ENCODE peak calls at places on chromosomes 4 and X, in nine cellular contexts. U, B, O, L, P, Z, V, N and W are unnamed samples.

GRCh38 chr4:100984901-100985300 is 362.4 kb downstream of the PPP3CA start:
- DNase-seq in U (no peak), B (no peak), O (no peak), L (no peak), P (no peak), Z (no peak), V (peak), N (no peak), W (peak)

GRCh38 chr4:26729547-26729946 is 131.1 kb upstream of the STIM2 start:
- DNase-seq in U (no peak), B (no peak), O (no peak), L (no peak), P (no peak), Z (no peak), V (no peak), N (no peak), W (no peak)

GRCh38 chr4:2936773-2937145 is 26.4 kb downstream of the NOP14 start:
- DNase-seq in U (peak), B (no peak), O (peak), L (peak), P (peak), Z (peak), V (peak), N (peak), W (no peak)

GRCh38 chr4:88725986-88726385 is 28.4 kb upstream of the NAP1L5 start:
- DNase-seq in U (no peak), B (no peak), O (no peak), L (no peak), P (no peak), Z (no peak), V (no peak), N (no peak), W (no peak)

GRCh38 chr4:32163125-32163524 is 1443.0 kb downstream of the PCDH7 start:
- DNase-seq in U (no peak), B (no peak), O (no peak), L (no peak), P (no peak), Z (no peak), V (no peak), N (no peak), W (no peak)

GRCh38 chrX:72314881-72315280 is 9.2 kb upstream of the CITED1 start:
- DNase-seq in U (no peak), B (no peak), O (no peak), L (no peak), P (no peak), Z (no peak), V (no peak), N (no peak), W (no peak)

GRCh38 chr4:41334182-41334581 is 77.5 kb downstream of the UCHL1 start:
- DNase-seq in U (no peak), B (no peak), O (peak), L (peak), P (no peak), Z (no peak), V (no peak), N (no peak), W (no peak)

GRCh38 chrX:150647331-150647730 is 45.9 kb upstream of the MTMR1 start:
- DNase-seq in U (no peak), B (no peak), O (no peak), L (no peak), P (no peak), Z (no peak), V (no peak), N (no peak), W (no peak)

GRCh38 chr4:162347492-162348213 is 183.9 kb upstream of the FSTL5 start:
- DNase-seq in U (no peak), B (no peak), O (no peak), L (no peak), P (no peak), Z (no peak), V (no peak), N (no peak), W (no peak)

GRCh38 chr4:815464-816146 is 10.3 kb downstream of the CPLX1 start:
- DNase-seq in U (no peak), B (no peak), O (no peak), L (peak), P (no peak), Z (no peak), V (no peak), N (no peak), W (no peak)

GRCh38 chrX:40845331-40845911 is 110.1 kb upstream of the MED14 start:
- DNase-seq in U (no peak), B (no peak), O (no peak), L (peak), P (peak), Z (peak), V (peak), N (no peak), W (peak)

GRCh38 chrX:135213200-135213844 is 38.5 kb upstream of the ETDA start:
- DNase-seq in U (no peak), B (no peak), O (no peak), L (no peak), P (no peak), Z (no peak), V (no peak), N (no peak), W (no peak)

GRCh38 chr4:109671350-109671749 is 31.9 kb downstream of the CASP6 start:
- DNase-seq in U (no peak), B (no peak), O (no peak), L (no peak), P (no peak), Z (no peak), V (peak), N (no peak), W (no peak)

GRCh38 chr4:75561789-75562188 is 5.9 kb downstream of the ODAPH start:
- DNase-seq in U (no peak), B (no peak), O (no peak), L (no peak), P (peak), Z (no peak), V (peak), N (no peak), W (no peak)

GRCh38 chr4:2787230-2788100 is 5.4 kb upstream of the SH3BP2 start:
- DNase-seq in U (peak), B (no peak), O (no peak), L (no peak), P (no peak), Z (no peak), V (no peak), N (peak), W (no peak)

GRCh38 chrX:40093586-40093985 is 4.2 kb downstream of the BCOR start:
- DNase-seq in U (no peak), B (no peak), O (no peak), L (no peak), P (no peak), Z (no peak), V (no peak), N (no peak), W (no peak)

GRCh38 chr4:54050214-54050904 is 14.0 kb downstream of the CHIC2 start:
- DNase-seq in U (no peak), B (no peak), O (no peak), L (no peak), P (no peak), Z (no peak), V (peak), N (no peak), W (peak)

GRCh38 chrX:133638285-133638684 is 223.0 kb upstream of the GPC4 start:
- DNase-seq in U (no peak), B (no peak), O (no peak), L (no peak), P (no peak), Z (no peak), V (no peak), N (no peak), W (no peak)

GRCh38 chrX:103170216-103170615 is 44.7 kb upstream of the BEX4 start:
- DNase-seq in U (no peak), B (no peak), O (no peak), L (no peak), P (no peak), Z (no peak), V (peak), N (no peak), W (peak)

GRCh38 chr4:185424905-185425599 is 712 bp downstream of the UFSP2 start:
- DNase-seq in U (no peak), B (no peak), O (no peak), L (no peak), P (no peak), Z (no peak), V (no peak), N (no peak), W (peak)

GRCh38 chr4:17687237-17687857 is 72.9 kb downstream of the MED28 start:
- DNase-seq in U (no peak), B (no peak), O (no peak), L (no peak), P (no peak), Z (no peak), V (no peak), N (no peak), W (no peak)

GRCh38 chr4:40910706-40911105 is 161.0 kb downstream of the NSUN7 start:
- DNase-seq in U (no peak), B (no peak), O (no peak), L (no peak), P (peak), Z (no peak), V (peak), N (no peak), W (peak)

GRCh38 chr4:5249727-5250126 is 198.4 kb downstream of the STK32B start:
- DNase-seq in U (no peak), B (no peak), O (no peak), L (no peak), P (no peak), Z (no peak), V (no peak), N (no peak), W (no peak)

GRCh38 chr4:120633810-120634209 is 288.7 kb downstream of the PRDM5 start:
- DNase-seq in U (no peak), B (no peak), O (no peak), L (no peak), P (no peak), Z (no peak), V (peak), N (no peak), W (no peak)

GRCh38 chr4:121479801-121480200 is 99.0 kb upstream of the QRFPR start:
- DNase-seq in U (no peak), B (no peak), O (no peak), L (no peak), P (no peak), Z (no peak), V (no peak), N (no peak), W (no peak)

GRCh38 chr4:73998040-73999011 is at the start of gene CXCL5:
- DNase-seq in U (no peak), B (no peak), O (no peak), L (peak), P (peak), Z (no peak), V (peak), N (no peak), W (peak)